ENCODE peak calls at places on chromosome 13, in six cellular contexts. Q, I, Z, V, N and C are unnamed samples.

GRCh38 chr13:45763419-45763818 is 61.3 kb downstream of the CBY2 start:
- DNase-seq in Z (no peak), V (no peak), N (no peak), I (no peak), Q (no peak), C (no peak)

GRCh38 chr13:75587679-75588078 is 38.1 kb downstream of the UCHL3 start:
- DNase-seq in Q (no peak), I (no peak), V (no peak), Z (no peak), N (no peak), C (peak; percentile 15)

GRCh38 chr13:39038569-39038898 is 278 bp downstream of the NHLRC3 start:
- DNase-seq in V (no peak), Z (peak; percentile 8), I (no peak), N (peak; percentile 27), Q (peak; percentile 58), C (no peak)

GRCh38 chr13:50693755-50694154 is 149.7 kb downstream of the DLEU7 start:
- DNase-seq in Q (peak; percentile 67), Z (no peak), N (no peak), V (no peak), I (no peak), C (peak; percentile 37)

GRCh38 chr13:49086711-49087110 is 111.0 kb downstream of the FNDC3A start:
- DNase-seq in Q (peak; percentile 76), Z (peak; percentile 78), V (peak; percentile 6), N (no peak), I (no peak), C (no peak)

GRCh38 chr13:42214445-42214844 is 57.5 kb upstream of the AKAP11 start:
- DNase-seq in Q (no peak), V (no peak), Z (peak; percentile 63), N (no peak), I (no peak), C (no peak)

GRCh38 chr13:28438067-28438466 is 56.9 kb downstream of the FLT1 start:
- DNase-seq in I (no peak), N (no peak), V (no peak), Z (no peak), Q (no peak), C (no peak)

GRCh38 chr13:65416784-65417183 is 1813.4 kb downstream of the PCDH9 start:
- DNase-seq in N (no peak), V (no peak), Q (no peak), Z (no peak), I (no peak), C (no peak)

GRCh38 chr13:37074703-37075102 is 15.2 kb upstream of the SUPT20H start:
- DNase-seq in Z (peak; percentile 48), V (peak; percentile 8), N (peak; percentile 8), I (peak; percentile 39), Q (peak; percentile 62), C (peak; percentile 24)

GRCh38 chr13:110444226-110444653 is 117.3 kb downstream of the RAB20 start:
- DNase-seq in Q (no peak), I (no peak), N (peak; percentile 60), Z (peak; percentile 24), V (peak; percentile 8), C (no peak)

GRCh38 chr13:75960538-75960994 is 324.4 kb downstream of the LMO7 start:
- DNase-seq in I (no peak), N (no peak), V (no peak), Z (no peak), Q (no peak), C (no peak)

GRCh38 chr13:29993716-29994488 is 143.5 kb upstream of the UBL3 start:
- DNase-seq in N (no peak), V (no peak), I (no peak), Z (peak; percentile 59), Q (peak; percentile 96), C (no peak)

GRCh38 chr13:42969558-42970172 is 22.4 kb downstream of the EPSTI1 start:
- DNase-seq in Q (peak; percentile 78), I (peak; percentile 84), V (peak; percentile 42), Z (peak; percentile 65), N (peak; percentile 50), C (peak; percentile 89)

GRCh38 chr13:53015044-53015443 is 13.6 kb upstream of the OLFM4 start:
- DNase-seq in N (no peak), Z (no peak), V (no peak), I (no peak), Q (no peak), C (no peak)

GRCh38 chr13:53015971-53016370 is 12.6 kb upstream of the OLFM4 start:
- DNase-seq in Q (no peak), V (no peak), I (no peak), N (no peak), Z (no peak), C (no peak)

GRCh38 chr13:53010374-53011105 is 18.1 kb upstream of the OLFM4 start:
- DNase-seq in Q (no peak), Z (peak; percentile 35), I (no peak), N (no peak), V (no peak), C (no peak)

GRCh38 chr13:53013113-53013512 is 15.5 kb upstream of the OLFM4 start:
- DNase-seq in I (no peak), Z (no peak), V (no peak), N (no peak), Q (no peak), C (no peak)

DNA sequence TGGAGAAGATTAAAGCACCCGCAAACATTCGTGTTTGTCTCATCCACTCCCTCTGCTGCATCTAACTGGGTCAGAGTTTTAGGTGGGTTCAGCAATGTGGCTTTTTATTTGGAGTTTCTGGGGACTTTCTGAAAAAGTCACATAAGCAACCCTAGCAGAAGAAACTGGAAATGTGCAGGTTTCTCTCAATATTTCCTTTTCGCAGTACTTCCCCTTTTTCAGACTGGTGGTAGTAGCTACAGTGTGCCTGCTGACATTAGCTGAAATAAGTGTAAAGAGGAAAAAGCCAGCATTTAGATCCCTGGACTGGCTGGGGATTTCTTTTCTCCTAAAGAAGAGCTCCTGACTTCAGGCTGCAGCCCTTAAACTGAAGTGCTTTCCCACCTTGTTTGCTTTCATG is 15.9 kb upstream of the OLFM4 start:
- DNase-seq in Z (no peak), Q (no peak), I (no peak), V (no peak), N (peak; percentile 16), C (no peak)
- H3K9ac ChIP-seq in Z (no peak overlapping the region), Q (no peak overlapping the region), I (no peak overlapping the region), V (no peak overlapping the region), N (no peak overlapping the region), C (no peak overlapping the region)

DNA sequence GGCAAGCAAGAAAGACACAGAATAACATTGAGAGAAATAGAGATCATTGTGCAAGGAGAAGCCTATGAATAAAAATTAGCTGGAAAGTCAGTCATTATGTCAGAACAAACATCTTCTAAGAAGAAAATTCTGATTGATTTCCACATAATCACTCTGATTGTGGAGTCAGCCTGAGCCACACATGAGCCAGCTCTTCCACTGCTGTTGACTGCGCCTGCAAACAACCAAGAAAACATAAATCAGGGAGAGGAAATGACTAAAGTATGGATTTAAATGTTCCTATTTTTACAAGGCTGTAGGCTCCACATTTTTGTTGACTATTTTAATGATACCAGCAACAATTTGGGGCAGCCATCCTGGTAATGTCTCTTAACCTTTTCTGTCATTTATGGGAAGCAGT is 962.3 kb downstream of the EFNB2 start:
- DNase-seq in Z (peak; percentile 43), V (no peak), N (no peak), I (no peak), Q (no peak), C (no peak)
- TF ChIP-seq EZH2phosphoT487 in Z (no peak), V (no peak), N (no peak), I (no peak), Q (no peak), C (no peak)

DNA sequence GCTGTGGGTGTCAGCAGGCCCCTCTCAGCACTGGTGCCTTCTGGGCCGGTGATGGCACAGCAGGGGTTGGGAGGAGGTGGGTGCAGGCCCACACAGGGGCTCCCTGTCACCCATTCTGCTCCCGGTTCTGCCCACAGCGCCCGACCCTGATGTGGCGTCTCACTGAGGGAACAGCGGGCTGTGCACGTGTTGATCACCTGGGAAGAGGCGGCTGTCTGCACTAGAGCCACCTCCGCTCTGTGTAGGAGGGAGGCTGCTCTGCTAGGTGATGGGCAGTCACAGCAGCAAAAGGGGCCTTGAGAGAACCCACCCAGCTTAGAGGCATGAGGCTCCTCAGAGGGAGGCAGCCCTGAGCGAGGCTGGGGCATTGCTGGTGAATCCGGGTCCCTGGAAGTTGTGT is 39.2 kb upstream of the TUBGCP3 start:
- DNase-seq in Z (no peak), Q (no peak), I (no peak), N (no peak), V (no peak), C (no peak)
- H3K9ac ChIP-seq in Z (no peak overlapping the region), Q (no peak overlapping the region), I (no peak overlapping the region), N (no peak overlapping the region), V (no peak overlapping the region), C (no peak overlapping the region)

GRCh38 chr13:81393686-81394085 is 1052.8 kb upstream of the SPRY2 start:
- DNase-seq in Q (no peak), Z (no peak), N (no peak), I (no peak), V (no peak), C (peak; percentile 22)
- TF ChIP-seq EZH2phosphoT487 in Q (no peak), Z (no peak), N (no peak), I (no peak), V (no peak), C (no peak)

DNA sequence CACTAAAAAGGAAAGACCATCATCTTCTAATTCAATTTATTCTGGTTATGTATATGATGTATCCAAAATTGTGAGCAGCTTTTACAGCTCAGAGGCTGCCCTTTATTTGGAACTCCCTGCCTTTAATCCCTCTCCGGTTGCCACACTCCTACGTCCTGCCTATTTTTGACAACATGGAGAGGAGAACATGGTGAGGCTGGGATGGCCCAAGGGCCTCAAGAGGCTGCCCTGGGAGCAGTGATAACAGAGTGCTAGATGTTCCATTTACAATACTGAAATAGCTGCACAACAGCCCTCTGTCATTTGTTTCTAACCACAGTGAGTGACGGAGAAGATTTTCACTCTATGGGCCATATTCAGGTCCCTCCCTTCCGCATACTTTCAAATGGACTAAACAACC is 33.5 kb downstream of the STARD13 start:
- DNase-seq in Z (no peak), N (no peak), Q (no peak), V (no peak), I (no peak), C (no peak)
- H3K9ac ChIP-seq in Z (no peak overlapping the region), N (no peak overlapping the region), Q (no peak overlapping the region), V (no peak overlapping the region), I (no peak overlapping the region), C (no peak overlapping the region)

GRCh38 chr13:85261757-85262346 is 537.4 kb downstream of the SLITRK6 start:
- DNase-seq in Z (peak; percentile 45), I (no peak), V (no peak), Q (no peak), N (peak; percentile 44), C (no peak)
- TF ChIP-seq EZH2phosphoT487 in Z (no peak), I (no peak), V (no peak), Q (no peak), N (no peak), C (no peak)

DNA sequence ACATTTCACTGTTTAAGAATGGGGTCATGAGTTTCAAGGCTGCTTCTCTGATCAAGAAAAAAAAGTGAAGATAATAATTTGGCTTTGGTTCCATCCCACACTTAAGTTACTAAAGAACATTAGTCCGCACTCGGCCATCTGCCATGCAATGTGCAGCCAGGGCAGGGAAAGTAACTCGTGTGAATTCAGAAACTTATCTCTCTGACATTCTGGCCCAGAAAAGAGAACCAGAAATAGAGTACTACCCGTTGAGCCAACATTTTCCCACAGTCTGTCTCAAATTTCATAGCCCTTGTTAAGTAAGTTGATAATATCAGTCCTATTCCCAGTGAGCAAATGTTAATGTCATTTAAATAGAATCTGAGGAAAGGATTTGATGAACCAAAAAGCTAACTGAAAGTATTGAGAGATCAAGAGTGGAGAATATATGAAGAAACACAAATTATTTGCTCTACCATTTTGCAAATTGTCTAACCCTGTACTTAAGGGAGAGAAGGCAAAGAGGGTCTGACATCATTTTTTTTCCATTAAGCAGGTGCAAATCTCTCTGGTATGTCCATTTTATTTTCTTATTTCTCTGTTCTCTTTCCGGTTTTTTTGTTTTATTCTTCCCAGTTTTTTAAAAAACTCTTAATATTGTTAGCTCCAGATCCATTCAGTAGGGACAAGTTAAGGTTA is 156.3 kb downstream of the NDFIP2 start:
- DNase-seq in Z (no peak), I (no peak), N (no peak), Q (no peak), V (no peak), C (no peak)
- H3K9ac ChIP-seq in Z (no peak overlapping the region), I (no peak overlapping the region), N (no peak overlapping the region), Q (no peak overlapping the region), V (no peak overlapping the region), C (no peak overlapping the region)